ENCODE peak calls at places on chromosomes 7 and 10, in nine cellular contexts. One of them, this sample, is unnamed.

GRCh38 chr7:51727441-51727840 is 410.8 kb upstream of the COBL start:
- DNase-seq in activated naive CD4-positive, alpha-beta T cell: no peak
- DNase-seq in tibial artery: no peak
- DNase-seq in left lung: no peak
- DNase-seq in left cardiac atrium: no peak
- DNase-seq in SK-N-DZ: no peak
- DNase-seq in sigmoid colon: no peak
- DNase-seq in AG08395: no peak
- DNase-seq in stimulated activated CD8-positive, alpha-beta memory T cell treated with anti-CD3 and anti-CD28 coated beads, Interleukin-12 subunit alpha, Interleukin-12 subunit beta, amount 100 ng/mL, for 4 hours: no peak
- DNase-seq in this sample: no peak

GRCh38 chr7:96277921-96278320 is 44.0 kb downstream of the SLC25A13 start:
- DNase-seq in left lung: no peak
- DNase-seq in stimulated activated CD8-positive, alpha-beta memory T cell treated with anti-CD3 and anti-CD28 coated beads, Interleukin-12 subunit alpha, Interleukin-12 subunit beta, amount 100 ng/mL, for 4 hours: no peak
- DNase-seq in SK-N-DZ: no peak
- DNase-seq in tibial artery: no peak
- DNase-seq in left cardiac atrium: no peak
- DNase-seq in sigmoid colon: no peak
- DNase-seq in AG08395: no peak
- DNase-seq in activated naive CD4-positive, alpha-beta T cell: no peak
- DNase-seq in this sample: no peak

GRCh38 chr10:12635127-12635541 is 285.8 kb downstream of the CAMK1D start:
- DNase-seq in AG08395: no peak
- DNase-seq in left cardiac atrium: no peak
- DNase-seq in tibial artery: no peak
- DNase-seq in stimulated activated CD8-positive, alpha-beta memory T cell treated with anti-CD3 and anti-CD28 coated beads, Interleukin-12 subunit alpha, Interleukin-12 subunit beta, amount 100 ng/mL, for 4 hours: no peak
- DNase-seq in left lung: no peak
- DNase-seq in activated naive CD4-positive, alpha-beta T cell: peak; percentile 8
- DNase-seq in SK-N-DZ: no peak
- DNase-seq in sigmoid colon: no peak
- DNase-seq in this sample: no peak

GRCh38 chr7:43834463-43835251 is 34.7 kb downstream of the MRPS24 start:
- DNase-seq in sigmoid colon: no peak
- DNase-seq in SK-N-DZ: no peak
- DNase-seq in activated naive CD4-positive, alpha-beta T cell: no peak
- DNase-seq in tibial artery: no peak
- DNase-seq in left cardiac atrium: no peak
- DNase-seq in AG08395: no peak
- DNase-seq in left lung: no peak
- DNase-seq in stimulated activated CD8-positive, alpha-beta memory T cell treated with anti-CD3 and anti-CD28 coated beads, Interleukin-12 subunit alpha, Interleukin-12 subunit beta, amount 100 ng/mL, for 4 hours: peak; percentile 28
- DNase-seq in this sample: no peak

GRCh38 chr7:76294344-76295024 is 8.0 kb upstream of the HSPB1 start:
- DNase-seq in tibial artery: peak; percentile 99
- DNase-seq in stimulated activated CD8-positive, alpha-beta memory T cell treated with anti-CD3 and anti-CD28 coated beads, Interleukin-12 subunit alpha, Interleukin-12 subunit beta, amount 100 ng/mL, for 4 hours: no peak
- DNase-seq in left cardiac atrium: peak; percentile 98
- DNase-seq in sigmoid colon: peak; percentile 99
- DNase-seq in SK-N-DZ: peak; percentile 94
- DNase-seq in AG08395: peak; percentile 88
- DNase-seq in activated naive CD4-positive, alpha-beta T cell: no peak
- DNase-seq in left lung: peak; percentile 97
- DNase-seq in this sample: peak; percentile 60

GRCh38 chr10:69895759-69896158 is 94.1 kb downstream of the COL13A1 start:
- DNase-seq in tibial artery: peak; percentile 65
- DNase-seq in SK-N-DZ: peak; percentile 42
- DNase-seq in sigmoid colon: no peak
- DNase-seq in activated naive CD4-positive, alpha-beta T cell: no peak
- DNase-seq in AG08395: peak; percentile 92
- DNase-seq in stimulated activated CD8-positive, alpha-beta memory T cell treated with anti-CD3 and anti-CD28 coated beads, Interleukin-12 subunit alpha, Interleukin-12 subunit beta, amount 100 ng/mL, for 4 hours: no peak
- DNase-seq in left cardiac atrium: no peak
- DNase-seq in left lung: no peak
- DNase-seq in this sample: peak; percentile 95

GRCh38 chr7:31995134-31995533 is 75.1 kb downstream of the PDE1C start:
- DNase-seq in stimulated activated CD8-positive, alpha-beta memory T cell treated with anti-CD3 and anti-CD28 coated beads, Interleukin-12 subunit alpha, Interleukin-12 subunit beta, amount 100 ng/mL, for 4 hours: no peak
- DNase-seq in tibial artery: no peak
- DNase-seq in activated naive CD4-positive, alpha-beta T cell: no peak
- DNase-seq in SK-N-DZ: no peak
- DNase-seq in left lung: no peak
- DNase-seq in AG08395: no peak
- DNase-seq in sigmoid colon: no peak
- DNase-seq in left cardiac atrium: no peak
- DNase-seq in this sample: no peak

GRCh38 chr7:154440058-154440457 is 387.9 kb downstream of the DPP6 start:
- DNase-seq in stimulated activated CD8-positive, alpha-beta memory T cell treated with anti-CD3 and anti-CD28 coated beads, Interleukin-12 subunit alpha, Interleukin-12 subunit beta, amount 100 ng/mL, for 4 hours: no peak
- DNase-seq in AG08395: no peak
- DNase-seq in activated naive CD4-positive, alpha-beta T cell: no peak
- DNase-seq in left lung: no peak
- DNase-seq in left cardiac atrium: no peak
- DNase-seq in SK-N-DZ: no peak
- DNase-seq in tibial artery: no peak
- DNase-seq in sigmoid colon: no peak
- DNase-seq in this sample: no peak

GRCh38 chr10:132706701-132707100 is 79.2 kb downstream of the NKX6-2 start:
- DNase-seq in activated naive CD4-positive, alpha-beta T cell: no peak
- DNase-seq in SK-N-DZ: no peak
- DNase-seq in AG08395: no peak
- DNase-seq in stimulated activated CD8-positive, alpha-beta memory T cell treated with anti-CD3 and anti-CD28 coated beads, Interleukin-12 subunit alpha, Interleukin-12 subunit beta, amount 100 ng/mL, for 4 hours: no peak
- DNase-seq in sigmoid colon: peak; percentile 57
- DNase-seq in left lung: no peak
- DNase-seq in tibial artery: peak; percentile 64
- DNase-seq in left cardiac atrium: peak; percentile 11
- DNase-seq in this sample: no peak

GRCh38 chr10:851891-852290 is 79.6 kb downstream of the LARP4B start:
- DNase-seq in sigmoid colon: no peak
- DNase-seq in SK-N-DZ: no peak
- DNase-seq in left cardiac atrium: no peak
- DNase-seq in AG08395: no peak
- DNase-seq in left lung: no peak
- DNase-seq in activated naive CD4-positive, alpha-beta T cell: no peak
- DNase-seq in tibial artery: no peak
- DNase-seq in stimulated activated CD8-positive, alpha-beta memory T cell treated with anti-CD3 and anti-CD28 coated beads, Interleukin-12 subunit alpha, Interleukin-12 subunit beta, amount 100 ng/mL, for 4 hours: no peak
- DNase-seq in this sample: no peak

GRCh38 chr7:118429141-118429540 is 204.6 kb downstream of the ANKRD7 start:
- DNase-seq in tibial artery: no peak
- DNase-seq in left cardiac atrium: no peak
- DNase-seq in sigmoid colon: no peak
- DNase-seq in AG08395: no peak
- DNase-seq in SK-N-DZ: no peak
- DNase-seq in stimulated activated CD8-positive, alpha-beta memory T cell treated with anti-CD3 and anti-CD28 coated beads, Interleukin-12 subunit alpha, Interleukin-12 subunit beta, amount 100 ng/mL, for 4 hours: no peak
- DNase-seq in activated naive CD4-positive, alpha-beta T cell: no peak
- DNase-seq in left lung: no peak
- DNase-seq in this sample: no peak

GRCh38 chr10:31739759-31740158 is 188.9 kb downstream of the ARHGAP12 start:
- DNase-seq in left cardiac atrium: no peak
- DNase-seq in activated naive CD4-positive, alpha-beta T cell: no peak
- DNase-seq in AG08395: peak; percentile 83
- DNase-seq in sigmoid colon: no peak
- DNase-seq in left lung: no peak
- DNase-seq in stimulated activated CD8-positive, alpha-beta memory T cell treated with anti-CD3 and anti-CD28 coated beads, Interleukin-12 subunit alpha, Interleukin-12 subunit beta, amount 100 ng/mL, for 4 hours: no peak
- DNase-seq in SK-N-DZ: no peak
- DNase-seq in tibial artery: no peak
- DNase-seq in this sample: no peak

GRCh38 chr10:110651044-110651958 is 7.2 kb downstream of the RBM20 start:
- DNase-seq in SK-N-DZ: no peak
- DNase-seq in left cardiac atrium: peak; percentile 31
- DNase-seq in tibial artery: peak; percentile 65
- DNase-seq in left lung: no peak
- DNase-seq in AG08395: peak; percentile 94
- DNase-seq in sigmoid colon: peak; percentile 87
- DNase-seq in stimulated activated CD8-positive, alpha-beta memory T cell treated with anti-CD3 and anti-CD28 coated beads, Interleukin-12 subunit alpha, Interleukin-12 subunit beta, amount 100 ng/mL, for 4 hours: no peak
- DNase-seq in activated naive CD4-positive, alpha-beta T cell: no peak
- DNase-seq in this sample: no peak

GRCh38 chr7:17488829-17489228 is 190.4 kb downstream of the AHR start:
- DNase-seq in AG08395: no peak
- DNase-seq in sigmoid colon: no peak
- DNase-seq in SK-N-DZ: no peak
- DNase-seq in left lung: no peak
- DNase-seq in left cardiac atrium: no peak
- DNase-seq in tibial artery: no peak
- DNase-seq in activated naive CD4-positive, alpha-beta T cell: no peak
- DNase-seq in stimulated activated CD8-positive, alpha-beta memory T cell treated with anti-CD3 and anti-CD28 coated beads, Interleukin-12 subunit alpha, Interleukin-12 subunit beta, amount 100 ng/mL, for 4 hours: no peak
- DNase-seq in this sample: no peak

GRCh38 chr7:92695308-92696261 is 105.4 kb upstream of the FAM133B start:
- DNase-seq in AG08395: peak; percentile 70
- DNase-seq in activated naive CD4-positive, alpha-beta T cell: no peak
- DNase-seq in left lung: peak; percentile 44
- DNase-seq in left cardiac atrium: no peak
- DNase-seq in stimulated activated CD8-positive, alpha-beta memory T cell treated with anti-CD3 and anti-CD28 coated beads, Interleukin-12 subunit alpha, Interleukin-12 subunit beta, amount 100 ng/mL, for 4 hours: no peak
- DNase-seq in tibial artery: peak; percentile 63
- DNase-seq in sigmoid colon: no peak
- DNase-seq in SK-N-DZ: no peak
- DNase-seq in this sample: peak; percentile 79

GRCh38 chr7:143345428-143345900 is 17.0 kb downstream of the FAM131B start:
- DNase-seq in tibial artery: no peak
- DNase-seq in sigmoid colon: no peak
- DNase-seq in stimulated activated CD8-positive, alpha-beta memory T cell treated with anti-CD3 and anti-CD28 coated beads, Interleukin-12 subunit alpha, Interleukin-12 subunit beta, amount 100 ng/mL, for 4 hours: peak; percentile 42
- DNase-seq in AG08395: no peak
- DNase-seq in left cardiac atrium: peak; percentile 55
- DNase-seq in activated naive CD4-positive, alpha-beta T cell: peak; percentile 55
- DNase-seq in SK-N-DZ: peak; percentile 54
- DNase-seq in left lung: peak; percentile 55
- DNase-seq in this sample: no peak

GRCh38 chr10:94115725-94116124 is 122.0 kb downstream of the PLCE1 start:
- DNase-seq in AG08395: no peak
- DNase-seq in left lung: no peak
- DNase-seq in left cardiac atrium: no peak
- DNase-seq in tibial artery: no peak
- DNase-seq in activated naive CD4-positive, alpha-beta T cell: no peak
- DNase-seq in stimulated activated CD8-positive, alpha-beta memory T cell treated with anti-CD3 and anti-CD28 coated beads, Interleukin-12 subunit alpha, Interleukin-12 subunit beta, amount 100 ng/mL, for 4 hours: no peak
- DNase-seq in sigmoid colon: no peak
- DNase-seq in SK-N-DZ: no peak
- DNase-seq in this sample: no peak

GRCh38 chr7:74253331-74253730 is 868 bp downstream of the RFC2 start:
- DNase-seq in tibial artery: no peak
- DNase-seq in activated naive CD4-positive, alpha-beta T cell: no peak
- DNase-seq in left cardiac atrium: no peak
- DNase-seq in stimulated activated CD8-positive, alpha-beta memory T cell treated with anti-CD3 and anti-CD28 coated beads, Interleukin-12 subunit alpha, Interleukin-12 subunit beta, amount 100 ng/mL, for 4 hours: no peak
- DNase-seq in left lung: no peak
- DNase-seq in AG08395: no peak
- DNase-seq in SK-N-DZ: no peak
- DNase-seq in sigmoid colon: no peak
- DNase-seq in this sample: no peak

GRCh38 chr10:43962346-43963191 is 313.9 kb upstream of the ZNF32 start:
- DNase-seq in stimulated activated CD8-positive, alpha-beta memory T cell treated with anti-CD3 and anti-CD28 coated beads, Interleukin-12 subunit alpha, Interleukin-12 subunit beta, amount 100 ng/mL, for 4 hours: no peak
- DNase-seq in activated naive CD4-positive, alpha-beta T cell: no peak
- DNase-seq in sigmoid colon: no peak
- DNase-seq in AG08395: peak; percentile 52
- DNase-seq in left cardiac atrium: no peak
- DNase-seq in tibial artery: peak; percentile 56
- DNase-seq in SK-N-DZ: no peak
- DNase-seq in left lung: no peak
- DNase-seq in this sample: no peak

GRCh38 chr10:63456437-63457210 is 9.2 kb downstream of the JMJD1C start:
- DNase-seq in left cardiac atrium: no peak
- DNase-seq in AG08395: peak; percentile 55
- DNase-seq in left lung: no peak
- DNase-seq in SK-N-DZ: no peak
- DNase-seq in tibial artery: no peak
- DNase-seq in sigmoid colon: no peak
- DNase-seq in activated naive CD4-positive, alpha-beta T cell: no peak
- DNase-seq in stimulated activated CD8-positive, alpha-beta memory T cell treated with anti-CD3 and anti-CD28 coated beads, Interleukin-12 subunit alpha, Interleukin-12 subunit beta, amount 100 ng/mL, for 4 hours: no peak
- DNase-seq in this sample: no peak

GRCh38 chr10:128066954-128067382 is 59.3 kb downstream of the MKI67 start:
- DNase-seq in stimulated activated CD8-positive, alpha-beta memory T cell treated with anti-CD3 and anti-CD28 coated beads, Interleukin-12 subunit alpha, Interleukin-12 subunit beta, amount 100 ng/mL, for 4 hours: no peak
- DNase-seq in left lung: no peak
- DNase-seq in left cardiac atrium: no peak
- DNase-seq in sigmoid colon: no peak
- DNase-seq in activated naive CD4-positive, alpha-beta T cell: no peak
- DNase-seq in SK-N-DZ: no peak
- DNase-seq in AG08395: no peak
- DNase-seq in tibial artery: peak; percentile 19
- DNase-seq in this sample: no peak

This sample was measured in smooth muscle cell of the brain vasculature.